ENCODE peak calls at places on chromosomes 7 and 10, in four cellular contexts. K, P, Z and D are unnamed samples.

GRCh38 chr10:70493660-70494234 is 15.2 kb downstream of the PALD1 start:
- DNase-seq in K (no peak), Z (no peak), P (no peak), D (no peak)

GRCh38 chr7:47979145-47979831 is at the start of gene HUS1:
- DNase-seq in Z (peak), P (peak), K (peak), D (peak)

GRCh38 chr10:49761789-49762565 is at the start of gene OGDHL:
- DNase-seq in Z (peak), P (peak), K (peak), D (peak)

GRCh38 chr7:3399858-3400257 is 98.8 kb downstream of the SDK1 start:
- DNase-seq in K (peak), Z (no peak), P (no peak), D (no peak)

GRCh38 chr10:78623577-78624215 is 445.1 kb upstream of the ZMIZ1 start:
- DNase-seq in Z (peak), K (peak), P (no peak), D (peak)

GRCh38 chr7:85595639-85596268 is 408.9 kb upstream of the SEMA3D start:
- DNase-seq in Z (peak), K (no peak), P (no peak), D (no peak)

GRCh38 chr7:30922596-30922995 is 10.9 kb downstream of the AQP1 start:
- DNase-seq in K (no peak), Z (no peak), P (no peak), D (no peak)

GRCh38 chr10:126014309-126014708 is 117.9 kb downstream of the FANK1 start:
- DNase-seq in P (no peak), K (peak), Z (peak), D (peak)